ENCODE peak calls at places on chromosomes 1 and 21, in seven cellular contexts. One of them, this sample, is unnamed.
A peak's percentile ranks its signal among the peaks of the same experiment; 100 is the strongest.

GRCh38 chr1:169288011-169288414 is 79.6 kb downstream of the NME7 start:
- DNase-seq in HCT116: peak; percentile 28
- DNase-seq in NCI-H774: no peak
- DNase-seq in AG09309: peak; percentile 21
- DNase-seq in stimulated activated CD4-positive, alpha-beta T cell treated with anti-CD3 and anti-CD28 coated beads, TNF-alpha, amount 100 ng/mL, for 4 hours: no peak
- DNase-seq in kidney tubule cell: peak; percentile 83
- DNase-seq in effector memory CD4-positive, alpha-beta T cell: no peak
- DNase-seq in this sample: peak; percentile 44

GRCh38 chr1:229070168-229070567 is 200.7 kb upstream of the RAB4A start:
- DNase-seq in kidney tubule cell: peak; percentile 73
- DNase-seq in AG09309: peak; percentile 18
- DNase-seq in NCI-H774: peak; percentile 71
- DNase-seq in HCT116: no peak
- DNase-seq in stimulated activated CD4-positive, alpha-beta T cell treated with anti-CD3 and anti-CD28 coated beads, TNF-alpha, amount 100 ng/mL, for 4 hours: no peak
- DNase-seq in effector memory CD4-positive, alpha-beta T cell: no peak
- DNase-seq in this sample: peak; percentile 85

GRCh38 chr1:45005761-45006160 is 5.4 kb downstream of the HECTD3 start:
- DNase-seq in NCI-H774: no peak
- DNase-seq in AG09309: no peak
- DNase-seq in HCT116: no peak
- DNase-seq in stimulated activated CD4-positive, alpha-beta T cell treated with anti-CD3 and anti-CD28 coated beads, TNF-alpha, amount 100 ng/mL, for 4 hours: no peak
- DNase-seq in kidney tubule cell: no peak
- DNase-seq in effector memory CD4-positive, alpha-beta T cell: no peak
- DNase-seq in this sample: no peak

GRCh38 chr21:36803801-36804452 is 105.0 kb downstream of the SIM2 start:
- DNase-seq in HCT116: no peak
- DNase-seq in kidney tubule cell: peak; percentile 87
- DNase-seq in NCI-H774: no peak
- DNase-seq in AG09309: no peak
- DNase-seq in stimulated activated CD4-positive, alpha-beta T cell treated with anti-CD3 and anti-CD28 coated beads, TNF-alpha, amount 100 ng/mL, for 4 hours: no peak
- DNase-seq in effector memory CD4-positive, alpha-beta T cell: no peak
- DNase-seq in this sample: no peak

GRCh38 chr1:56557746-56558145 is 21.6 kb downstream of the PLPP3 start:
- DNase-seq in HCT116: no peak
- DNase-seq in AG09309: no peak
- DNase-seq in kidney tubule cell: no peak
- DNase-seq in effector memory CD4-positive, alpha-beta T cell: no peak
- DNase-seq in NCI-H774: no peak
- DNase-seq in stimulated activated CD4-positive, alpha-beta T cell treated with anti-CD3 and anti-CD28 coated beads, TNF-alpha, amount 100 ng/mL, for 4 hours: no peak
- DNase-seq in this sample: no peak

GRCh38 chr1:156385534-156386031 is 16.6 kb downstream of the RHBG start:
- DNase-seq in HCT116: peak; percentile 38
- DNase-seq in stimulated activated CD4-positive, alpha-beta T cell treated with anti-CD3 and anti-CD28 coated beads, TNF-alpha, amount 100 ng/mL, for 4 hours: peak; percentile 63
- DNase-seq in NCI-H774: peak; percentile 53
- DNase-seq in effector memory CD4-positive, alpha-beta T cell: peak; percentile 59
- DNase-seq in kidney tubule cell: peak; percentile 62
- DNase-seq in AG09309: peak; percentile 21
- DNase-seq in this sample: peak; percentile 49

GRCh38 chr1:234495231-234495990 is 16.4 kb upstream of the TARBP1 start:
- DNase-seq in NCI-H774: no peak
- DNase-seq in kidney tubule cell: peak; percentile 99
- DNase-seq in HCT116: no peak
- DNase-seq in stimulated activated CD4-positive, alpha-beta T cell treated with anti-CD3 and anti-CD28 coated beads, TNF-alpha, amount 100 ng/mL, for 4 hours: no peak
- DNase-seq in AG09309: peak; percentile 66
- DNase-seq in effector memory CD4-positive, alpha-beta T cell: no peak
- DNase-seq in this sample: peak; percentile 97

GRCh38 chr1:2184934-2185333 is 9.6 kb downstream of the FAAP20 start:
- DNase-seq in HCT116: no peak
- DNase-seq in NCI-H774: no peak
- DNase-seq in AG09309: no peak
- DNase-seq in kidney tubule cell: no peak
- DNase-seq in stimulated activated CD4-positive, alpha-beta T cell treated with anti-CD3 and anti-CD28 coated beads, TNF-alpha, amount 100 ng/mL, for 4 hours: no peak
- DNase-seq in effector memory CD4-positive, alpha-beta T cell: no peak
- DNase-seq in this sample: no peak

GRCh38 chr1:228463559-228464455 is 23.4 kb upstream of the RNF187 start:
- DNase-seq in HCT116: peak; percentile 18
- DNase-seq in NCI-H774: no peak
- DNase-seq in AG09309: no peak
- DNase-seq in stimulated activated CD4-positive, alpha-beta T cell treated with anti-CD3 and anti-CD28 coated beads, TNF-alpha, amount 100 ng/mL, for 4 hours: no peak
- DNase-seq in effector memory CD4-positive, alpha-beta T cell: peak; percentile 27
- DNase-seq in kidney tubule cell: no peak
- DNase-seq in this sample: no peak

GRCh38 chr1:62993844-62994243 is 209.9 kb downstream of the ATG4C start:
- DNase-seq in AG09309: no peak
- DNase-seq in stimulated activated CD4-positive, alpha-beta T cell treated with anti-CD3 and anti-CD28 coated beads, TNF-alpha, amount 100 ng/mL, for 4 hours: no peak
- DNase-seq in kidney tubule cell: no peak
- DNase-seq in NCI-H774: no peak
- DNase-seq in HCT116: no peak
- DNase-seq in effector memory CD4-positive, alpha-beta T cell: no peak
- DNase-seq in this sample: no peak

GRCh38 chr1:1804301-1804700 is 26.0 kb upstream of the NADK start:
- DNase-seq in NCI-H774: no peak
- DNase-seq in stimulated activated CD4-positive, alpha-beta T cell treated with anti-CD3 and anti-CD28 coated beads, TNF-alpha, amount 100 ng/mL, for 4 hours: no peak
- DNase-seq in effector memory CD4-positive, alpha-beta T cell: no peak
- DNase-seq in AG09309: no peak
- DNase-seq in kidney tubule cell: no peak
- DNase-seq in HCT116: no peak
- DNase-seq in this sample: no peak

GRCh38 chr1:202210370-202210769 is 16.8 kb downstream of the LGR6 start:
- DNase-seq in kidney tubule cell: peak; percentile 21
- DNase-seq in stimulated activated CD4-positive, alpha-beta T cell treated with anti-CD3 and anti-CD28 coated beads, TNF-alpha, amount 100 ng/mL, for 4 hours: no peak
- DNase-seq in AG09309: no peak
- DNase-seq in HCT116: no peak
- DNase-seq in effector memory CD4-positive, alpha-beta T cell: no peak
- DNase-seq in NCI-H774: no peak
- DNase-seq in this sample: peak; percentile 48

GRCh38 chr21:33300701-33301631 is 23.8 kb upstream of the IFNAR1 start:
- DNase-seq in AG09309: no peak
- DNase-seq in kidney tubule cell: no peak
- DNase-seq in HCT116: no peak
- DNase-seq in NCI-H774: peak; percentile 61
- DNase-seq in effector memory CD4-positive, alpha-beta T cell: no peak
- DNase-seq in stimulated activated CD4-positive, alpha-beta T cell treated with anti-CD3 and anti-CD28 coated beads, TNF-alpha, amount 100 ng/mL, for 4 hours: no peak
- DNase-seq in this sample: no peak

GRCh38 chr1:19066248-19066873 is 109.9 kb upstream of the IFFO2 start:
- DNase-seq in HCT116: no peak
- DNase-seq in stimulated activated CD4-positive, alpha-beta T cell treated with anti-CD3 and anti-CD28 coated beads, TNF-alpha, amount 100 ng/mL, for 4 hours: no peak
- DNase-seq in kidney tubule cell: peak; percentile 37
- DNase-seq in effector memory CD4-positive, alpha-beta T cell: no peak
- DNase-seq in AG09309: no peak
- DNase-seq in NCI-H774: no peak
- DNase-seq in this sample: peak; percentile 55

GRCh38 chr1:243292117-243292516 is 36.3 kb downstream of the SDCCAG8 start:
- DNase-seq in HCT116: no peak
- DNase-seq in effector memory CD4-positive, alpha-beta T cell: no peak
- DNase-seq in NCI-H774: no peak
- DNase-seq in AG09309: no peak
- DNase-seq in kidney tubule cell: no peak
- DNase-seq in stimulated activated CD4-positive, alpha-beta T cell treated with anti-CD3 and anti-CD28 coated beads, TNF-alpha, amount 100 ng/mL, for 4 hours: no peak
- DNase-seq in this sample: no peak

GRCh38 chr1:54298284-54299033 is 98.5 kb downstream of the MRPL37 start:
- DNase-seq in effector memory CD4-positive, alpha-beta T cell: no peak
- DNase-seq in kidney tubule cell: no peak
- DNase-seq in HCT116: no peak
- DNase-seq in stimulated activated CD4-positive, alpha-beta T cell treated with anti-CD3 and anti-CD28 coated beads, TNF-alpha, amount 100 ng/mL, for 4 hours: no peak
- DNase-seq in NCI-H774: no peak
- DNase-seq in AG09309: no peak
- DNase-seq in this sample: no peak

GRCh38 chr1:27488523-27489138 is 1.3 kb downstream of the WASF2 start:
- DNase-seq in NCI-H774: no peak
- DNase-seq in kidney tubule cell: peak; percentile 38
- DNase-seq in AG09309: no peak
- DNase-seq in HCT116: no peak
- DNase-seq in effector memory CD4-positive, alpha-beta T cell: no peak
- DNase-seq in stimulated activated CD4-positive, alpha-beta T cell treated with anti-CD3 and anti-CD28 coated beads, TNF-alpha, amount 100 ng/mL, for 4 hours: no peak
- DNase-seq in this sample: peak; percentile 36

GRCh38 chr1:185652348-185652747 is 81.8 kb upstream of the HMCN1 start:
- DNase-seq in kidney tubule cell: no peak
- DNase-seq in HCT116: peak; percentile 22
- DNase-seq in stimulated activated CD4-positive, alpha-beta T cell treated with anti-CD3 and anti-CD28 coated beads, TNF-alpha, amount 100 ng/mL, for 4 hours: no peak
- DNase-seq in AG09309: no peak
- DNase-seq in effector memory CD4-positive, alpha-beta T cell: no peak
- DNase-seq in NCI-H774: no peak
- DNase-seq in this sample: peak; percentile 25

GRCh38 chr1:160189649-160190625 is at the start of gene CASQ1:
- DNase-seq in effector memory CD4-positive, alpha-beta T cell: no peak
- DNase-seq in HCT116: no peak
- DNase-seq in AG09309: no peak
- DNase-seq in kidney tubule cell: peak; percentile 45
- DNase-seq in NCI-H774: no peak
- DNase-seq in stimulated activated CD4-positive, alpha-beta T cell treated with anti-CD3 and anti-CD28 coated beads, TNF-alpha, amount 100 ng/mL, for 4 hours: no peak
- DNase-seq in this sample: peak; percentile 28

GRCh38 chr21:36813071-36813470 is 114.2 kb downstream of the SIM2 start:
- DNase-seq in effector memory CD4-positive, alpha-beta T cell: no peak
- DNase-seq in stimulated activated CD4-positive, alpha-beta T cell treated with anti-CD3 and anti-CD28 coated beads, TNF-alpha, amount 100 ng/mL, for 4 hours: no peak
- DNase-seq in NCI-H774: no peak
- DNase-seq in AG09309: no peak
- DNase-seq in HCT116: no peak
- DNase-seq in kidney tubule cell: no peak
- DNase-seq in this sample: no peak

GRCh38 chr1:115074839-115075534 is 14.3 kb downstream of the TSPAN2 start:
- DNase-seq in NCI-H774: no peak
- DNase-seq in HCT116: no peak
- DNase-seq in AG09309: no peak
- DNase-seq in effector memory CD4-positive, alpha-beta T cell: no peak
- DNase-seq in kidney tubule cell: no peak
- DNase-seq in stimulated activated CD4-positive, alpha-beta T cell treated with anti-CD3 and anti-CD28 coated beads, TNF-alpha, amount 100 ng/mL, for 4 hours: no peak
- DNase-seq in this sample: no peak

GRCh38 chr1:21042920-21043605 is 133.6 kb downstream of the EIF4G3 start:
- DNase-seq in stimulated activated CD4-positive, alpha-beta T cell treated with anti-CD3 and anti-CD28 coated beads, TNF-alpha, amount 100 ng/mL, for 4 hours: no peak
- DNase-seq in effector memory CD4-positive, alpha-beta T cell: no peak
- DNase-seq in HCT116: no peak
- DNase-seq in AG09309: peak; percentile 74
- DNase-seq in kidney tubule cell: no peak
- DNase-seq in NCI-H774: no peak
- DNase-seq in this sample: no peak

GRCh38 chr1:88216441-88216840 is 467.6 kb upstream of the PKN2 start:
- DNase-seq in AG09309: no peak
- DNase-seq in effector memory CD4-positive, alpha-beta T cell: no peak
- DNase-seq in NCI-H774: no peak
- DNase-seq in HCT116: no peak
- DNase-seq in stimulated activated CD4-positive, alpha-beta T cell treated with anti-CD3 and anti-CD28 coated beads, TNF-alpha, amount 100 ng/mL, for 4 hours: no peak
- DNase-seq in kidney tubule cell: no peak
- DNase-seq in this sample: no peak

GRCh38 chr1:14602131-14602530 is 3.6 kb downstream of the KAZN start:
- DNase-seq in HCT116: no peak
- DNase-seq in NCI-H774: no peak
- DNase-seq in effector memory CD4-positive, alpha-beta T cell: no peak
- DNase-seq in AG09309: no peak
- DNase-seq in stimulated activated CD4-positive, alpha-beta T cell treated with anti-CD3 and anti-CD28 coated beads, TNF-alpha, amount 100 ng/mL, for 4 hours: no peak
- DNase-seq in kidney tubule cell: peak; percentile 82
- DNase-seq in this sample: no peak

GRCh38 chr1:59767119-59767518 is 47.6 kb upstream of the HOOK1 start:
- DNase-seq in stimulated activated CD4-positive, alpha-beta T cell treated with anti-CD3 and anti-CD28 coated beads, TNF-alpha, amount 100 ng/mL, for 4 hours: no peak
- DNase-seq in AG09309: no peak
- DNase-seq in kidney tubule cell: no peak
- DNase-seq in effector memory CD4-positive, alpha-beta T cell: no peak
- DNase-seq in HCT116: no peak
- DNase-seq in NCI-H774: no peak
- DNase-seq in this sample: peak; percentile 50

GRCh38 chr1:150720703-150721102 is at the start of gene HORMAD1:
- DNase-seq in effector memory CD4-positive, alpha-beta T cell: no peak
- DNase-seq in stimulated activated CD4-positive, alpha-beta T cell treated with anti-CD3 and anti-CD28 coated beads, TNF-alpha, amount 100 ng/mL, for 4 hours: no peak
- DNase-seq in kidney tubule cell: no peak
- DNase-seq in AG09309: no peak
- DNase-seq in HCT116: no peak
- DNase-seq in NCI-H774: no peak
- DNase-seq in this sample: no peak

This sample was measured in bronchial epithelial cell.